ENCODE peak calls at places on chromosomes 1 and 21, in nine cellular contexts. One of them, this sample, is unnamed.

GRCh38 chr1:25700124-25700523 is 83.5 kb downstream of the MAN1C1 start:
- DNase-seq in body of pancreas: no peak
- DNase-seq in HFFc6: peak
- DNase-seq in RWPE1: no peak
- DNase-seq in progenitor cell of endocrine pancreas: no peak
- DNase-seq in B cell: no peak
- DNase-seq in right lobe of liver: no peak
- DNase-seq in fibroblast of mammary gland: peak
- DNase-seq in GM20000: no peak
- DNase-seq in this sample: no peak

GRCh38 chr1:90344963-90345730 is 350.2 kb downstream of the ZNF326 start:
- DNase-seq in body of pancreas: no peak
- DNase-seq in HFFc6: no peak
- DNase-seq in RWPE1: no peak
- DNase-seq in progenitor cell of endocrine pancreas: no peak
- DNase-seq in B cell: no peak
- DNase-seq in right lobe of liver: no peak
- DNase-seq in fibroblast of mammary gland: no peak
- DNase-seq in GM20000: no peak
- DNase-seq in this sample: no peak

GRCh38 chr21:15063821-15064575 is 802 bp downstream of the NRIP1 start:
- DNase-seq in body of pancreas: peak
- DNase-seq in HFFc6: peak
- DNase-seq in RWPE1: peak
- DNase-seq in progenitor cell of endocrine pancreas: peak
- DNase-seq in B cell: no peak
- DNase-seq in right lobe of liver: peak
- DNase-seq in fibroblast of mammary gland: no peak
- DNase-seq in GM20000: no peak
- DNase-seq in this sample: peak

GRCh38 chr1:156705918-156706646 is 699 bp upstream of the CRABP2 start:
- DNase-seq in body of pancreas: peak
- DNase-seq in HFFc6: no peak
- DNase-seq in RWPE1: no peak
- DNase-seq in progenitor cell of endocrine pancreas: peak
- DNase-seq in B cell: peak
- DNase-seq in right lobe of liver: no peak
- DNase-seq in fibroblast of mammary gland: peak
- DNase-seq in GM20000: peak
- DNase-seq in this sample: peak

GRCh38 chr1:157894613-157895012 is 53.0 kb upstream of the CD5L start:
- DNase-seq in body of pancreas: no peak
- DNase-seq in HFFc6: no peak
- DNase-seq in RWPE1: no peak
- DNase-seq in progenitor cell of endocrine pancreas: no peak
- DNase-seq in B cell: no peak
- DNase-seq in right lobe of liver: no peak
- DNase-seq in fibroblast of mammary gland: peak
- DNase-seq in GM20000: no peak
- DNase-seq in this sample: no peak

GRCh38 chr1:36880155-36881070 is 153.9 kb downstream of the GRIK3 start:
- DNase-seq in body of pancreas: peak
- DNase-seq in HFFc6: no peak
- DNase-seq in RWPE1: no peak
- DNase-seq in progenitor cell of endocrine pancreas: peak
- DNase-seq in B cell: no peak
- DNase-seq in right lobe of liver: peak
- DNase-seq in fibroblast of mammary gland: no peak
- DNase-seq in GM20000: no peak
- DNase-seq in this sample: peak

GRCh38 chr1:61247051-61247854 is 164.9 kb downstream of the NFIA start:
- DNase-seq in body of pancreas: no peak
- DNase-seq in HFFc6: no peak
- DNase-seq in RWPE1: no peak
- DNase-seq in progenitor cell of endocrine pancreas: no peak
- DNase-seq in B cell: no peak
- DNase-seq in right lobe of liver: no peak
- DNase-seq in fibroblast of mammary gland: no peak
- DNase-seq in GM20000: no peak
- DNase-seq in this sample: no peak

GRCh38 chr1:152506899-152507498 is 3.6 kb upstream of the LCE5A start:
- DNase-seq in body of pancreas: no peak
- DNase-seq in HFFc6: no peak
- DNase-seq in RWPE1: peak
- DNase-seq in progenitor cell of endocrine pancreas: no peak
- DNase-seq in B cell: no peak
- DNase-seq in right lobe of liver: peak
- DNase-seq in fibroblast of mammary gland: no peak
- DNase-seq in GM20000: no peak
- DNase-seq in this sample: no peak

GRCh38 chr1:152413909-152414308 is at the start of gene CRNN:
- DNase-seq in body of pancreas: no peak
- DNase-seq in HFFc6: no peak
- DNase-seq in RWPE1: no peak
- DNase-seq in progenitor cell of endocrine pancreas: no peak
- DNase-seq in B cell: no peak
- DNase-seq in right lobe of liver: no peak
- DNase-seq in fibroblast of mammary gland: no peak
- DNase-seq in GM20000: no peak
- DNase-seq in this sample: no peak

DNA sequence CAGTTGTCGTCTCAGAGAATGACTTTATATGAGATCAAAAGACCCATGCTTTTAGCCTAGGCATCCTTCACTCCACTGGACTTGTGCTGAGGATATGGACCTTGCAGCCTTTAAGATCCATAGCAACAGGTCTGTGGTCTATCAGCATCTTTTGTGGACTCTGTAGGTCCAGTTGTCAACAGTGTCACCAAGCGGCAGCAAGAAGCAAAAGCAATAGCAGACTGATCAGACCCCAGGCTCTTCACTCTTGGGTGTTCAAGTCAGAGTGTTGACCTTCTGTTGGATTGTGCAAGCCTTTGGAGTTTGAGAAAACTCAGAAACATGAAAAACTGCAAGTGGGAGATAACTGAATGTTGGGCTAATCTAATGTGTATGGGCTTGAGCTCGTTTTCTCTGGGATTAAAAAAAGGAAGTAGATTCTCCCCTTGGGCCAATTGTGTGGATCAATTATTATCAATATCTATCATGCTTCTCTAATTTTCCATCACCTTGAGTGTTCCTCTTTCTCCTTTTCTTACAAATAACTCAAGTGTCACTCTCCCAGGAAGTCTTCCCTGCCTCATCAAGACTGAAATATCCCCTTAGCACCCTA is 144.2 kb downstream of the LYPLAL1 start:
- DNase-seq in body of pancreas: no peak
- DNase-seq in HFFc6: no peak
- DNase-seq in RWPE1: no peak
- DNase-seq in progenitor cell of endocrine pancreas: no peak
- DNase-seq in B cell: no peak
- DNase-seq in right lobe of liver: no peak
- DNase-seq in fibroblast of mammary gland: no peak
- DNase-seq in GM20000: no peak
- DNase-seq in this sample: no peak
- TF ChIP-seq CTCF in body of pancreas: no peak
- TF ChIP-seq CTCF in HFFc6: no peak
- TF ChIP-seq CTCF in RWPE1: no peak
- TF ChIP-seq CTCF in progenitor cell of endocrine pancreas: peak
- TF ChIP-seq CTCF in B cell: peak
- TF ChIP-seq CTCF in right lobe of liver: peak
- TF ChIP-seq CTCF in fibroblast of mammary gland: no peak
- TF ChIP-seq CTCF in GM20000: no peak
- TF ChIP-seq CTCF in this sample: no peak

DNA sequence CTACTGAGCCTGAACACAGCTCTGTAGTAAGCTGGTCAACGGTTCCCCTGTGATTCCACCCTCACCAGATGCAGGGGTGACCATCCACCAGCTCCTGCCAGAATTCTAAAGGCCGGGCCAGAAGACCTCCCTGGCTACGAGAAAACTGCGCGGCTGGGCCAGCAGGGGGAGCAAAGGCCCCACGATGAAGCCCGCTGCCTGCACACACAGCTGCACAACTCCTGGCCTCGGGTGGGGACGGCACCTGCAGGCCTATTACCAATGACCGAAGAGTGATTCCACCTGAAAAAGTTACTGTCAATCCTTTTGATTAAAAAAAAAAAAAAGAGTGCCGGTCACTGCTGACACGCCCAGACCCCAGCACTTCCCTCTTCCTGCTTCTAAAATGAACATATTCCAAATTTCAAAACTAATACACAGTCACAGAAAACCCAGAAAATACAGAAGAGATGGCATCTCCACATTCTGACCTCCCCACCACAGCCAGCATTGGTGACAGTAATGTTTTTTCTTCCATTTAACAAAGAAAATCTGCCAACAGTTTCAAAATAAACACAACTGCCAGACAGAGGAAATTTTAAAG is 49.8 kb upstream of the RIPK4 start:
- DNase-seq in body of pancreas: peak
- DNase-seq in HFFc6: peak
- DNase-seq in RWPE1: peak
- DNase-seq in progenitor cell of endocrine pancreas: peak
- DNase-seq in B cell: peak
- DNase-seq in right lobe of liver: peak
- DNase-seq in fibroblast of mammary gland: peak
- DNase-seq in GM20000: peak
- DNase-seq in this sample: peak
- TF ChIP-seq CTCF in body of pancreas: peak
- TF ChIP-seq CTCF in HFFc6: peak
- TF ChIP-seq CTCF in RWPE1: peak
- TF ChIP-seq CTCF in progenitor cell of endocrine pancreas: peak
- TF ChIP-seq CTCF in B cell: peak
- TF ChIP-seq CTCF in right lobe of liver: peak
- TF ChIP-seq CTCF in fibroblast of mammary gland: peak
- TF ChIP-seq CTCF in GM20000: peak
- TF ChIP-seq CTCF in this sample: peak

DNA sequence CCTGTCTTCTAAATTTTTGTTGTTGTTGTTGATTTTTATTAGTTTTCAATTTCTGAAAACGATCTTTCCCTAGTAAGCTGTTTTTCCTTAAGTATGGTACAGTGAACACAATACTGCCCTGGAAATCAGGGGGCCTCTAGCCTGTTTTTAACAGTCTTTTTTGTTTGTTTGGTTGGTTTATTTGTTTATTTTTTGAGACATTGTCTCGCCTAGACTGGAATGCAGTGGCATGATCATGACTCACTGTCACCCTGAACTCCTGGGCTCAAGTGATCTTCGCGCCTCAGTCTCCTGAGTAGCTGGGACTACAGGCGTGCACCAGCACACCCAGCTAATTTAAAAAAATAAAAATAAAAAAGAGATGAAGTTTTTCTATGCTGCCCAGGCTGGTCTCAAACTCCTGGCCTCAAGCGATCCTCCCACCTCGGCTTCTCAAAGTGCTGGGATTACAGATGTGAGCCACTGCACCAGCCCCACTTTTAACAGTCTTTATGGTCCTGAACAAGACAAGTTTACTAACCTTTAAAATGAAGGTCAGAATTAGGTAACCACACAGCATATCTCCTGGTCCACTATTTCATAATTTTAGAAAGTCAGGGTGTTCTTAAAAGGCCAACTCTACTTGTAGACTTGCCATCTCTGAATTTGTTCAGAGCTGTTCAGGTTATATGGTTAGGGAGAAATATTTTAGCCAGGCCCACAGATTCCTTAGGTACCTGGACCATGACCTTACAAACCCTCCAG is 35.4 kb downstream of the TBCE start:
- DNase-seq in body of pancreas: no peak
- DNase-seq in HFFc6: no peak
- DNase-seq in RWPE1: no peak
- DNase-seq in progenitor cell of endocrine pancreas: no peak
- DNase-seq in B cell: no peak
- DNase-seq in right lobe of liver: peak
- DNase-seq in fibroblast of mammary gland: no peak
- DNase-seq in GM20000: no peak
- DNase-seq in this sample: no peak
- TF ChIP-seq CTCF in body of pancreas: no peak
- TF ChIP-seq CTCF in HFFc6: no peak
- TF ChIP-seq CTCF in RWPE1: no peak
- TF ChIP-seq CTCF in progenitor cell of endocrine pancreas: no peak
- TF ChIP-seq CTCF in B cell: no peak
- TF ChIP-seq CTCF in right lobe of liver: no peak
- TF ChIP-seq CTCF in fibroblast of mammary gland: no peak
- TF ChIP-seq CTCF in GM20000: no peak
- TF ChIP-seq CTCF in this sample: no peak

GRCh38 chr1:118937413-118937812 is 50.7 kb downstream of the TBX15 start:
- DNase-seq in body of pancreas: no peak
- DNase-seq in HFFc6: no peak
- DNase-seq in RWPE1: no peak
- DNase-seq in progenitor cell of endocrine pancreas: no peak
- DNase-seq in B cell: no peak
- DNase-seq in right lobe of liver: no peak
- DNase-seq in fibroblast of mammary gland: no peak
- DNase-seq in GM20000: no peak
- DNase-seq in this sample: no peak
- TF ChIP-seq CTCF in body of pancreas: no peak
- TF ChIP-seq CTCF in HFFc6: no peak
- TF ChIP-seq CTCF in RWPE1: no peak
- TF ChIP-seq CTCF in progenitor cell of endocrine pancreas: no peak
- TF ChIP-seq CTCF in B cell: no peak
- TF ChIP-seq CTCF in right lobe of liver: no peak
- TF ChIP-seq CTCF in fibroblast of mammary gland: no peak
- TF ChIP-seq CTCF in GM20000: no peak
- TF ChIP-seq CTCF in this sample: no peak

DNA sequence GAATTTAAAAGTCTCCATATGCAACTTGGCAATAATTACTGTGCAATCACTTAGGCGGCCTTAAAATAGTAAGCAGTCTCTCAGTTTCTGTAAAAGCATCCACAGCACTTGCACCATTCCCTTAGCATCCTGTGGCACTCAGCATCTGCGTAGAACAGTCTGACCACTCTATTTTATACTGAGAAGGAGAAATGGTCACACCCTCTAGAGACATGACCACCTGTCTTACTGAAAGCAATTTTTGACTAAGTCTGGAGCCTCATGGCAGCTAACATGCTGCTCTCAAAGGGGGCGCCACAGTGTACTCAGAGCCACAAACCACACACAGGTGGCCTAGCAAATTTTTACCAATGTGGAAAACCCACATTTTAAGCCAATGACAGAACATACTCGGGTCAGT is 62.0 kb downstream of the KCNK1 start:
- DNase-seq in body of pancreas: no peak
- DNase-seq in HFFc6: no peak
- DNase-seq in RWPE1: no peak
- DNase-seq in progenitor cell of endocrine pancreas: no peak
- DNase-seq in B cell: no peak
- DNase-seq in right lobe of liver: no peak
- DNase-seq in fibroblast of mammary gland: no peak
- DNase-seq in GM20000: peak
- DNase-seq in this sample: no peak
- TF ChIP-seq CTCF in body of pancreas: no peak
- TF ChIP-seq CTCF in HFFc6: no peak
- TF ChIP-seq CTCF in RWPE1: no peak
- TF ChIP-seq CTCF in progenitor cell of endocrine pancreas: no peak
- TF ChIP-seq CTCF in B cell: no peak
- TF ChIP-seq CTCF in right lobe of liver: no peak
- TF ChIP-seq CTCF in fibroblast of mammary gland: no peak
- TF ChIP-seq CTCF in GM20000: peak
- TF ChIP-seq CTCF in this sample: no peak

GRCh38 chr1:62294211-62294610 is 25.0 kb downstream of the KANK4 start:
- DNase-seq in body of pancreas: no peak
- DNase-seq in HFFc6: no peak
- DNase-seq in RWPE1: peak
- DNase-seq in progenitor cell of endocrine pancreas: no peak
- DNase-seq in B cell: no peak
- DNase-seq in right lobe of liver: no peak
- DNase-seq in fibroblast of mammary gland: peak
- DNase-seq in GM20000: no peak
- DNase-seq in this sample: no peak
- TF ChIP-seq CTCF in body of pancreas: no peak
- TF ChIP-seq CTCF in HFFc6: peak
- TF ChIP-seq CTCF in RWPE1: no peak
- TF ChIP-seq CTCF in progenitor cell of endocrine pancreas: peak
- TF ChIP-seq CTCF in B cell: peak
- TF ChIP-seq CTCF in right lobe of liver: peak
- TF ChIP-seq CTCF in fibroblast of mammary gland: peak
- TF ChIP-seq CTCF in GM20000: no peak
- TF ChIP-seq CTCF in this sample: peak